ENCODE peak calls at places on chromosomes 12 and 14, in five cellular contexts. One of them, this sample, is unnamed.

GRCh38 chr12:114447274-114447716 is 41.4 kb upstream of the TBX5 start:
- DNase-seq in hepatocyte: peak
- DNase-seq in thoracic aorta: no peak
- DNase-seq in AG09319: no peak
- DNase-seq in astrocyte of the spinal cord: no peak
- DNase-seq in this sample: peak

GRCh38 chr12:126404293-126404851 is 1339.1 kb downstream of the AACS start:
- DNase-seq in hepatocyte: no peak
- DNase-seq in astrocyte of the spinal cord: no peak
- DNase-seq in thoracic aorta: no peak
- DNase-seq in AG09319: peak
- DNase-seq in this sample: no peak

GRCh38 chr12:54038260-54038759 is 5.5 kb downstream of the HOXC5 start:
- DNase-seq in AG09319: no peak
- DNase-seq in thoracic aorta: no peak
- DNase-seq in hepatocyte: no peak
- DNase-seq in astrocyte of the spinal cord: no peak
- DNase-seq in this sample: peak

GRCh38 chr14:68655021-68655811 is 137.7 kb downstream of the ZFP36L1 start:
- DNase-seq in astrocyte of the spinal cord: peak
- DNase-seq in hepatocyte: no peak
- DNase-seq in AG09319: no peak
- DNase-seq in thoracic aorta: no peak
- DNase-seq in this sample: no peak

GRCh38 chr14:69260979-69261605 is 1.1 kb downstream of the GALNT16 start:
- DNase-seq in hepatocyte: peak
- DNase-seq in astrocyte of the spinal cord: no peak
- DNase-seq in thoracic aorta: no peak
- DNase-seq in AG09319: no peak
- DNase-seq in this sample: peak

GRCh38 chr14:65103150-65103760 is 938 bp upstream of the MAX start:
- DNase-seq in AG09319: no peak
- DNase-seq in thoracic aorta: no peak
- DNase-seq in hepatocyte: peak
- DNase-seq in astrocyte of the spinal cord: no peak
- DNase-seq in this sample: no peak

GRCh38 chr12:43210437-43211197 is 341.4 kb downstream of the ADAMTS20 start:
- DNase-seq in thoracic aorta: no peak
- DNase-seq in hepatocyte: no peak
- DNase-seq in AG09319: no peak
- DNase-seq in astrocyte of the spinal cord: peak
- DNase-seq in this sample: no peak

GRCh38 chr12:124821252-124822200 is 42.1 kb downstream of the SCARB1 start:
- DNase-seq in hepatocyte: peak
- DNase-seq in thoracic aorta: no peak
- DNase-seq in AG09319: no peak
- DNase-seq in astrocyte of the spinal cord: no peak
- DNase-seq in this sample: no peak

GRCh38 chr12:27751386-27752047 is 28.5 kb upstream of the KLHL42 start:
- DNase-seq in astrocyte of the spinal cord: no peak
- DNase-seq in hepatocyte: peak
- DNase-seq in thoracic aorta: no peak
- DNase-seq in AG09319: no peak
- DNase-seq in this sample: no peak

GRCh38 chr14:96502621-96503251 is 554 bp downstream of the PAPOLA start:
- DNase-seq in AG09319: no peak
- DNase-seq in thoracic aorta: no peak
- DNase-seq in astrocyte of the spinal cord: peak
- DNase-seq in hepatocyte: peak
- DNase-seq in this sample: peak

GRCh38 chr14:67395876-67396189 is 16.1 kb downstream of the PLEK2 start:
- DNase-seq in hepatocyte: no peak
- DNase-seq in astrocyte of the spinal cord: no peak
- DNase-seq in thoracic aorta: no peak
- DNase-seq in AG09319: no peak
- DNase-seq in this sample: no peak

GRCh38 chr12:49557917-49558215 is 10.1 kb downstream of the MCRS1 start:
- DNase-seq in thoracic aorta: no peak
- DNase-seq in astrocyte of the spinal cord: no peak
- DNase-seq in hepatocyte: no peak
- DNase-seq in AG09319: no peak
- DNase-seq in this sample: no peak

GRCh38 chr14:65588426-65589140 is 176.1 kb downstream of the FUT8 start:
- DNase-seq in hepatocyte: no peak
- DNase-seq in thoracic aorta: no peak
- DNase-seq in astrocyte of the spinal cord: peak
- DNase-seq in AG09319: no peak
- DNase-seq in this sample: no peak

GRCh38 chr12:93297032-93297431 is 80.7 kb upstream of the NUDT4 start:
- DNase-seq in astrocyte of the spinal cord: no peak
- DNase-seq in thoracic aorta: no peak
- DNase-seq in hepatocyte: no peak
- DNase-seq in AG09319: no peak
- DNase-seq in this sample: no peak

GRCh38 chr14:101721111-101721510 is 40.4 kb upstream of the PPP2R5C start:
- DNase-seq in hepatocyte: no peak
- DNase-seq in AG09319: no peak
- DNase-seq in thoracic aorta: no peak
- DNase-seq in astrocyte of the spinal cord: no peak
- DNase-seq in this sample: no peak

GRCh38 chr12:7638064-7638763 is 27.5 kb downstream of the APOBEC1 start:
- DNase-seq in AG09319: no peak
- DNase-seq in hepatocyte: no peak
- DNase-seq in astrocyte of the spinal cord: no peak
- DNase-seq in thoracic aorta: no peak
- DNase-seq in this sample: peak

GRCh38 chr14:90495357-90496276 is 98.8 kb downstream of the CALM1 start:
- DNase-seq in hepatocyte: peak
- DNase-seq in thoracic aorta: no peak
- DNase-seq in AG09319: peak
- DNase-seq in astrocyte of the spinal cord: peak
- DNase-seq in this sample: peak

GRCh38 chr12:72365151-72365550 is 93.0 kb downstream of the TRHDE start:
- DNase-seq in hepatocyte: no peak
- DNase-seq in astrocyte of the spinal cord: peak
- DNase-seq in thoracic aorta: no peak
- DNase-seq in AG09319: no peak
- DNase-seq in this sample: no peak

GRCh38 chr14:54252072-54252730 is 144.6 kb upstream of the CDKN3 start:
- DNase-seq in thoracic aorta: no peak
- DNase-seq in hepatocyte: peak
- DNase-seq in astrocyte of the spinal cord: peak
- DNase-seq in AG09319: peak
- DNase-seq in this sample: no peak

GRCh38 chr14:31703056-31703455 is 141.9 kb downstream of the NUBPL start:
- DNase-seq in hepatocyte: no peak
- DNase-seq in thoracic aorta: no peak
- DNase-seq in astrocyte of the spinal cord: no peak
- DNase-seq in AG09319: no peak
- DNase-seq in this sample: no peak

GRCh38 chr12:30996752-30997151 is 70.2 kb downstream of the TSPAN11 start:
- DNase-seq in astrocyte of the spinal cord: no peak
- DNase-seq in thoracic aorta: no peak
- DNase-seq in AG09319: no peak
- DNase-seq in hepatocyte: no peak
- DNase-seq in this sample: no peak

GRCh38 chr12:108425238-108425795 is 86.2 kb upstream of the CMKLR1 start:
- DNase-seq in thoracic aorta: no peak
- DNase-seq in astrocyte of the spinal cord: no peak
- DNase-seq in hepatocyte: no peak
- DNase-seq in AG09319: no peak
- DNase-seq in this sample: peak

GRCh38 chr12:15978431-15978950 is 67.4 kb downstream of the DERA start:
- DNase-seq in thoracic aorta: no peak
- DNase-seq in hepatocyte: no peak
- DNase-seq in astrocyte of the spinal cord: peak
- DNase-seq in AG09319: no peak
- DNase-seq in this sample: no peak

GRCh38 chr12:6839482-6840201 is 1.1 kb upstream of the GNB3 start:
- DNase-seq in thoracic aorta: no peak
- DNase-seq in astrocyte of the spinal cord: no peak
- DNase-seq in AG09319: no peak
- DNase-seq in hepatocyte: no peak
- DNase-seq in this sample: no peak

GRCh38 chr12:106049105-106049504 is 89.6 kb downstream of the NUAK1 start:
- DNase-seq in thoracic aorta: no peak
- DNase-seq in astrocyte of the spinal cord: no peak
- DNase-seq in AG09319: no peak
- DNase-seq in hepatocyte: peak
- DNase-seq in this sample: no peak

GRCh38 chr12:95674088-95674595 is 116.4 kb downstream of the NTN4 start:
- DNase-seq in AG09319: no peak
- DNase-seq in hepatocyte: no peak
- DNase-seq in thoracic aorta: no peak
- DNase-seq in astrocyte of the spinal cord: no peak
- DNase-seq in this sample: no peak

GRCh38 chr14:46250113-46250703 is 401.4 kb downstream of the RPL10L start:
- DNase-seq in hepatocyte: peak
- DNase-seq in astrocyte of the spinal cord: peak
- DNase-seq in AG09319: no peak
- DNase-seq in thoracic aorta: no peak
- DNase-seq in this sample: no peak

GRCh38 chr12:26719852-26720251 is 113.1 kb downstream of the ITPR2 start:
- DNase-seq in hepatocyte: no peak
- DNase-seq in astrocyte of the spinal cord: no peak
- DNase-seq in thoracic aorta: no peak
- DNase-seq in AG09319: no peak
- DNase-seq in this sample: no peak

GRCh38 chr12:39074063-39074462 is 168.7 kb upstream of the CPNE8 start:
- DNase-seq in thoracic aorta: no peak
- DNase-seq in AG09319: no peak
- DNase-seq in hepatocyte: no peak
- DNase-seq in astrocyte of the spinal cord: no peak
- DNase-seq in this sample: no peak

GRCh38 chr12:51926718-51927117 is 19.4 kb downstream of the ACVRL1 start:
- DNase-seq in thoracic aorta: no peak
- DNase-seq in hepatocyte: peak
- DNase-seq in AG09319: no peak
- DNase-seq in astrocyte of the spinal cord: no peak
- DNase-seq in this sample: no peak

GRCh38 chr12:6091786-6092566 is 32.5 kb downstream of the VWF start:
- DNase-seq in AG09319: no peak
- DNase-seq in hepatocyte: no peak
- DNase-seq in astrocyte of the spinal cord: no peak
- DNase-seq in thoracic aorta: no peak
- DNase-seq in this sample: no peak

GRCh38 chr12:11510671-11511070 is 115.3 kb upstream of the PRB2 start:
- DNase-seq in astrocyte of the spinal cord: no peak
- DNase-seq in thoracic aorta: no peak
- DNase-seq in AG09319: no peak
- DNase-seq in hepatocyte: no peak
- DNase-seq in this sample: no peak

GRCh38 chr12:11508699-11509098 is 113.3 kb upstream of the PRB2 start:
- DNase-seq in AG09319: no peak
- DNase-seq in astrocyte of the spinal cord: peak
- DNase-seq in thoracic aorta: no peak
- DNase-seq in hepatocyte: no peak
- DNase-seq in this sample: no peak

GRCh38 chr12:11517080-11517479 is 121.7 kb upstream of the PRB2 start:
- DNase-seq in hepatocyte: no peak
- DNase-seq in thoracic aorta: no peak
- DNase-seq in astrocyte of the spinal cord: no peak
- DNase-seq in AG09319: no peak
- DNase-seq in this sample: no peak

DNA sequence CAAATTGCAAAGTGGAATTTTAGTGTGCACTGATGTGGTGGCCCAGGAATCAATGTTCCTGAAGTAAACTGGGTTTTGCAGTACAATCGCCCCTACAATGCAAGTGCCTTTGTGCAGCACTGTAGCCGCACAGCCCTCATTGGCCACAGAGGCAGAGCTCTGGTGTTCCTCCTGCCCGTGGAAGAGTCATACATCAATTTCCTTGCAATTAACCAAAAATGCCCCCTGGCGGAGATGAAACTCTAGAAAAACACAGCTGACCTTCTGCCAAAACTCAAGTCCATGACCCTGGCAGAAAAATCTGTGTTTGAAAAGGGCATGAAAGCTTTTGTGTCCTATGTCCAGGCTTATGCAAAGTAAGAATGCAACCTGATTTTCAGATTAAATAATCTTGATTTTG is 117.9 kb upstream of the PRB2 start:
- DNase-seq in hepatocyte: no peak
- DNase-seq in thoracic aorta: no peak
- DNase-seq in astrocyte of the spinal cord: no peak
- DNase-seq in AG09319: no peak
- DNase-seq in this sample: no peak
- TF ChIP-seq CTCF in hepatocyte: no peak
- TF ChIP-seq CTCF in thoracic aorta: no peak
- TF ChIP-seq CTCF in astrocyte of the spinal cord: peak
- TF ChIP-seq CTCF in AG09319: no peak
- TF ChIP-seq CTCF in this sample: no peak

GRCh38 chr12:24025153-24025798 is 75.8 kb upstream of the SOX5 start:
- DNase-seq in thoracic aorta: no peak
- DNase-seq in astrocyte of the spinal cord: peak
- DNase-seq in hepatocyte: no peak
- DNase-seq in AG09319: no peak
- DNase-seq in this sample: no peak

GRCh38 chr12:24027352-24027751 is 77.9 kb upstream of the SOX5 start:
- DNase-seq in AG09319: no peak
- DNase-seq in astrocyte of the spinal cord: no peak
- DNase-seq in hepatocyte: no peak
- DNase-seq in thoracic aorta: no peak
- DNase-seq in this sample: no peak
- TF ChIP-seq CTCF in AG09319: no peak
- TF ChIP-seq CTCF in astrocyte of the spinal cord: no peak
- TF ChIP-seq CTCF in hepatocyte: no peak
- TF ChIP-seq CTCF in thoracic aorta: no peak
- TF ChIP-seq CTCF in this sample: no peak

GRCh38 chr12:62827042-62827441 is 107.9 kb downstream of the PPM1H start:
- DNase-seq in thoracic aorta: no peak
- DNase-seq in AG09319: no peak
- DNase-seq in hepatocyte: no peak
- DNase-seq in astrocyte of the spinal cord: no peak
- DNase-seq in this sample: no peak
- TF ChIP-seq CTCF in thoracic aorta: no peak
- TF ChIP-seq CTCF in AG09319: no peak
- TF ChIP-seq CTCF in hepatocyte: no peak
- TF ChIP-seq CTCF in astrocyte of the spinal cord: peak
- TF ChIP-seq CTCF in this sample: no peak

DNA sequence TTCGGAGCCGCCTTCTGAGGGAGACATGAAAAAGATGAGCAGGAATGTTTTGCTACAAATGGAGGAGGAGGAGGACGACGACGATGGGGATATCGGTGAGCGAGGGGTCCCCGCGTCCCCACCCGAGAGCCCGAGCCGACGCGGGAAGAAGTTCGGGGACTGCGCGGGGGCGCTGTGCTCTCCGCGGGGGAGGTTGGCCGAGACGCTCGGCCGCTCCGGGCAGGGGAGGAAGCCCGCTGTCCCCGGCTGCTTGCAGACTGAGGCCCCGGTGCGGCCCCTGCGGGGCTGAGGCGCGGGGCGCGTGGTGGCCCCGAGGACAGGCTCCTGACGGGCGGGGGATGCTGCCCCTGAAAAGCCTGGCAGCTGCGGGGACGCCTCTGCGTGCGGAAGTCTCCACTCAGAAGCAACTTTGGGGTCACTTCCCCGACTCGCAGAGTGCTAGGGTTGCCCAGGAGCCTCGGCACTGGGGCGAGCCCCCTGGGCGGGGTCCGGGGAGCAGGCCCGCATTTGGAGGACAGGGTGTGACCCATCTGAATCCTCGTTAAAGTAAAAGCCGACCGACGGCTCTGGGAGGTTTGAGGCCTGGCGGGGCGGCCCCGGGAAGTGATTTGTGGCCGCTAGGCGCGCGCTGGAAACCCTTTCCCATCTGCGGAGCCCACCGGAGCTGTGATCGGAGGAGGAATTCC is 545 bp downstream of the ANO6 start:
- DNase-seq in hepatocyte: peak
- DNase-seq in astrocyte of the spinal cord: peak
- DNase-seq in thoracic aorta: no peak
- DNase-seq in AG09319: no peak
- DNase-seq in this sample: peak
- TF ChIP-seq CTCF in hepatocyte: peak
- TF ChIP-seq CTCF in astrocyte of the spinal cord: peak
- TF ChIP-seq CTCF in thoracic aorta: peak
- TF ChIP-seq CTCF in AG09319: peak
- TF ChIP-seq CTCF in this sample: no peak